ENCODE peak calls at places on chromosomes 6 and 20, in ten cellular contexts. Q, A, X, K, D, V, R, T, C and Y are unnamed samples. For H3K9me3, the result is how much of the 10 kb centered on the place peaks cover.

GRCh38 chr20:31698803-31699718 is 23.6 kb downstream of the BCL2L1 start:
- DNase-seq in Q (peak), A (peak), X (no peak), K (peak), D (peak), V (no peak), R (peak), T (peak), C (peak), Y (no peak)

GRCh38 chr6:27865952-27866369 is 46.2 kb downstream of the OR2B2 start:
- DNase-seq in Q (no peak), A (no peak), X (no peak), K (no peak), D (no peak), V (peak), R (peak), T (no peak), C (no peak), Y (no peak)

GRCh38 chr20:40680560-40680959 is 8.5 kb downstream of the MAFB start:
- DNase-seq in Q (no peak), A (no peak), X (no peak), K (no peak), D (no peak), V (no peak), R (no peak), T (no peak), C (no peak), Y (no peak)

GRCh38 chr20:13525225-13525940 is 113.3 kb downstream of the TASP1 start:
- DNase-seq in Q (no peak), A (no peak), X (no peak), K (no peak), D (no peak), V (no peak), R (no peak), T (peak), C (peak), Y (no peak)

GRCh38 chr6:134741193-134741521 is 208.7 kb downstream of the ALDH8A1 start:
- DNase-seq in Q (no peak), A (no peak), X (no peak), K (no peak), D (no peak), V (peak), R (peak), T (no peak), C (no peak), Y (no peak)

GRCh38 chr20:37875776-37876175 is 27.2 kb upstream of the VSTM2L start:
- DNase-seq in Q (no peak), A (no peak), X (no peak), K (no peak), D (no peak), V (no peak), R (no peak), T (no peak), C (no peak), Y (no peak)

GRCh38 chr6:3247255-3248146 is 11.2 kb upstream of the PSMG4 start:
- DNase-seq in Q (peak), A (no peak), X (no peak), K (peak), D (peak), V (peak), R (peak), T (peak), C (peak), Y (no peak)

GRCh38 chr6:170294813-170295518 is 4.1 kb upstream of the DLL1 start:
- DNase-seq in Q (no peak), A (no peak), X (no peak), K (no peak), D (no peak), V (no peak), R (no peak), T (no peak), C (no peak), Y (no peak)

GRCh38 chr6:27667651-27668441 is 194.9 kb upstream of the ZNF184 start:
- DNase-seq in Q (no peak), A (no peak), X (no peak), K (no peak), D (no peak), V (no peak), R (peak), T (peak), C (no peak), Y (no peak)

GRCh38 chr6:135905604-135906300 is 54.3 kb downstream of the PDE7B start:
- DNase-seq in Q (no peak), A (no peak), X (no peak), K (no peak), D (no peak), V (no peak), R (no peak), T (no peak), C (peak), Y (no peak)

GRCh38 chr20:34536798-34537394 is 20.7 kb downstream of the DYNLRB1 start:
- DNase-seq in Q (peak), A (peak), X (no peak), K (no peak), D (peak), V (peak), R (peak), T (peak), C (no peak), Y (no peak)

GRCh38 chr6:26097268-26097875 is 10.1 kb downstream of the HFE start:
- DNase-seq in Q (peak), A (no peak), X (no peak), K (peak), D (peak), V (peak), R (peak), T (peak), C (no peak), Y (no peak)

GRCh38 chr6:21915707-21916399 is 322.3 kb downstream of the SOX4 start:
- DNase-seq in Q (no peak), A (no peak), X (no peak), K (no peak), D (no peak), V (no peak), R (no peak), T (peak), C (peak), Y (no peak)

GRCh38 chr6:110853754-110854477 is 20.7 kb upstream of the AMD1 start:
- DNase-seq in Q (no peak), A (no peak), X (no peak), K (no peak), D (no peak), V (no peak), R (no peak), T (no peak), C (no peak), Y (no peak)

GRCh38 chr6:89887452-89888137 is 6.7 kb upstream of the GJA10 start:
- DNase-seq in Q (no peak), A (no peak), X (no peak), K (no peak), D (no peak), V (no peak), R (peak), T (peak), C (no peak), Y (no peak)

GRCh38 chr20:856361-856775 is 22.9 kb downstream of the FAM110A start:
- DNase-seq in Q (no peak), A (peak), X (no peak), K (no peak), D (peak), V (no peak), R (no peak), T (peak), C (peak), Y (peak)

GRCh38 chr6:27213544-27214125 is 33.9 kb upstream of the PRSS16 start:
- DNase-seq in Q (no peak), A (no peak), X (no peak), K (no peak), D (no peak), V (peak), R (peak), T (peak), C (no peak), Y (no peak)

GRCh38 chr6:137182654-137183073 is 9.2 kb upstream of the IL22RA2 start:
- DNase-seq in Q (no peak), A (no peak), X (no peak), K (no peak), D (no peak), V (no peak), R (no peak), T (no peak), C (no peak), Y (no peak)
- H3K9me3 ChIP-seq in Q (under half), A (under half), X (under half), K (under half), D (under half), V (under half), R (half or more), T (under half), C (under half), Y (under half)

GRCh38 chr6:138814179-138814834 is 18.4 kb downstream of the ECT2L start:
- DNase-seq in Q (no peak), A (no peak), X (no peak), K (no peak), D (no peak), V (no peak), R (no peak), T (no peak), C (no peak), Y (no peak)
- H3K4me3 ChIP-seq in Q (no peak), A (no peak), X (no peak), K (no peak), D (no peak), V (no peak), R (no peak), T (no peak), C (no peak), Y (no peak)

DNA sequence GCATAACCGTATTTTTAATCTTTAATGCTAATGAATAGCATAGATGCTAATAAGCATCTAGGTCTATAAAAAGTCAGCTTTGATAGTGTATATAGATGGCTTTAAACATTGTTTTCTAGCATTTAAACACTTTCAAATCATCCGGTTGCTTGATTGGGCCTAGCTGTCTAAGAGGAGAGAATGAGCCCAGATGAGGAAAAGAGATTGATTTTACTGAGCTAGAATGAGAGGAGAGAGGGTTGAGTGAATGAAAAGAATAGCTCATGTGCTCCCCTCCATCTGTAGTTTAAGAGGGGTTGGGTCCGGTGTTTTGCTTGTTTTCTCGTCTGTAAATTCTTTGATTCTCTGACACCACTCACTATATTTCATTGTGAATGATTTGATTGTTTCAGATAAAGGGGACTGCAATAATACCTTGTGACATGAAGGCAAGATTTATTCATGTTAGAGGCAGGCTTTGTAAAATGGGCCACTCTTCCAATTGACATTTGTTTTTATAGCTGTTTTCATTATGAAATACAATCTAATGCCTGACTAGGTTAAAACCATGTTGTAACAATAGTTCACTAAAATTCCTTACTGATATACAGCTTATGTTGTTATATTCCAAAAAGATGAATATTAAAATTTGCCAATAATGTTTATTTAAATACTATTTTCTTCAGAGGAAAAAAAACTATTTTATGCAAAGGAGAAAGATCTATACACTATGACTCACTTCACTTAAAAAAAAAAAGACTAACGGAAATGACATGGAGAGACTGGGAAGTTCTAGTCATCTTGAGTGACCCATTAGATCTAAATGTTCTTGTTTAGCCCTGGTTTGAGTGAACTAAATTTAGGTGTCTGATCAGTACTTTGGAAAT is 3.2 kb downstream of the PTPN1 start:
- DNase-seq in Q (no peak), A (no peak), X (no peak), K (no peak), D (no peak), V (no peak), R (no peak), T (peak), C (peak), Y (no peak)
- TF ChIP-seq CTCF in Q (no peak), A (no peak), X (no peak), K (no peak), D (no peak), V (no peak), R (no peak), T (no peak), C (no peak), Y (no peak)

GRCh38 chr6:168274046-168274952 is 45.3 kb downstream of the DACT2 start:
- DNase-seq in Q (no peak), A (no peak), X (no peak), K (no peak), D (peak), V (no peak), R (no peak), T (no peak), C (no peak), Y (peak)
- H3K9me3 ChIP-seq in Q (under half), A (under half), X (under half), K (under half), D (under half), V (under half), R (under half), T (under half), C (under half), Y (under half)